ENCODE peak calls at places on chromosomes 12 and 14, in ten cellular contexts. R is CD4-positive, CD25-positive, alpha-beta regulatory T cell; H is Peyer's patch; N is small intestine; Y is CD8-positive, alpha-beta memory T cell; D is hepatocyte; F is A549; E is PC-3; O is psoas muscle; U is fibroblast of lung. G is an unnamed sample. For H3K9me3, the result is how much of the 10 kb centered on the place peaks cover.

GRCh38 chr12:102811125-102811737 is 105.8 kb downstream of the PAH start:
- DNase-seq in R (no peak), H (no peak), N (no peak), Y (no peak), D (peak), F (peak), E (peak), O (no peak), U (no peak), G (no peak)

GRCh38 chr12:113269257-113269943 is 48.1 kb downstream of the TPCN1 start:
- DNase-seq in R (no peak), H (no peak), N (no peak), Y (no peak), D (no peak), F (no peak), E (no peak), O (no peak), U (no peak), G (no peak)

GRCh38 chr14:59422069-59422881 is 42.9 kb downstream of the GPR135 start:
- DNase-seq in R (no peak), H (no peak), N (no peak), Y (no peak), D (no peak), F (no peak), E (peak), O (no peak), U (no peak), G (no peak)

GRCh38 chr14:68973639-68974038 is 5.5 kb downstream of the ACTN1 start:
- DNase-seq in R (no peak), H (no peak), N (no peak), Y (no peak), D (no peak), F (no peak), E (no peak), O (no peak), U (no peak), G (no peak)

GRCh38 chr14:100547633-100548294 is 39.5 kb downstream of the BEGAIN start:
- DNase-seq in R (no peak), H (no peak), N (peak), Y (peak), D (no peak), F (no peak), E (peak), O (peak), U (peak), G (peak)

GRCh38 chr12:72094490-72094889 is 155.8 kb downstream of the TPH2 start:
- DNase-seq in R (no peak), H (no peak), N (no peak), Y (no peak), D (no peak), F (no peak), E (no peak), O (no peak), U (no peak), G (no peak)

GRCh38 chr12:19131020-19131431 is 1.5 kb downstream of the PLEKHA5 start:
- DNase-seq in R (no peak), H (no peak), N (peak), Y (no peak), D (peak), F (peak), E (peak), O (no peak), U (peak), G (no peak)

GRCh38 chr12:57810450-57810849 is 8.1 kb downstream of the AVIL start:
- DNase-seq in R (no peak), H (no peak), N (peak), Y (no peak), D (no peak), F (no peak), E (peak), O (no peak), U (peak), G (no peak)

GRCh38 chr12:95582230-95583058 is 31.2 kb upstream of the USP44 start:
- DNase-seq in R (no peak), H (no peak), N (peak), Y (no peak), D (peak), F (peak), E (peak), O (no peak), U (peak), G (no peak)

GRCh38 chr14:91029451-91030217 is 30.8 kb downstream of the RPS6KA5 start:
- DNase-seq in R (no peak), H (no peak), N (no peak), Y (no peak), D (no peak), F (no peak), E (no peak), O (no peak), U (no peak), G (no peak)

GRCh38 chr14:99947695-99948094 is 117.5 kb upstream of the EVL start:
- DNase-seq in R (no peak), H (no peak), N (no peak), Y (no peak), D (no peak), F (no peak), E (no peak), O (no peak), U (no peak), G (no peak)

GRCh38 chr12:111268738-111269572 is 99.9 kb downstream of the PHETA1 start:
- DNase-seq in R (no peak), H (no peak), N (no peak), Y (no peak), D (no peak), F (no peak), E (peak), O (no peak), U (no peak), G (no peak)

GRCh38 chr14:73753887-73754880 is 40.0 kb upstream of the PNMA1 start:
- DNase-seq in R (no peak), H (peak), N (peak), Y (no peak), D (no peak), F (no peak), E (peak), O (no peak), U (no peak), G (peak)

GRCh38 chr14:85466678-85467077 is 63.3 kb upstream of the FLRT2 start:
- DNase-seq in R (no peak), H (no peak), N (no peak), Y (no peak), D (no peak), F (no peak), E (peak), O (no peak), U (no peak), G (no peak)

GRCh38 chr14:30874999-30875787 is 834 bp downstream of the COCH start:
- DNase-seq in R (peak), H (no peak), N (no peak), Y (no peak), D (peak), F (no peak), E (no peak), O (no peak), U (no peak), G (no peak)

GRCh38 chr12:107504503-107504885 is 181.1 kb upstream of the PWP1 start:
- DNase-seq in R (no peak), H (no peak), N (no peak), Y (no peak), D (no peak), F (no peak), E (no peak), O (no peak), U (no peak), G (no peak)

GRCh38 chr12:81332054-81332453 is 254.2 kb downstream of the ACSS3 start:
- DNase-seq in R (no peak), H (no peak), N (no peak), Y (no peak), D (no peak), F (no peak), E (no peak), O (no peak), U (no peak), G (no peak)

GRCh38 chr12:84247931-84248330 is 664.7 kb downstream of the SLC6A15 start:
- DNase-seq in R (no peak), H (no peak), N (no peak), Y (no peak), D (no peak), F (no peak), E (peak), O (no peak), U (no peak), G (no peak)

GRCh38 chr12:58915634-58916033 is 4.7 kb downstream of the LRIG3 start:
- DNase-seq in R (no peak), H (no peak), N (peak), Y (no peak), D (peak), F (no peak), E (peak), O (no peak), U (peak), G (no peak)

GRCh38 chr14:78863143-78863542 is 693.0 kb downstream of the NRXN3 start:
- DNase-seq in R (no peak), H (no peak), N (no peak), Y (no peak), D (peak), F (no peak), E (peak), O (no peak), U (peak), G (no peak)

GRCh38 chr14:105899071-105899641 is 372.8 kb downstream of the TMEM121 start:
- DNase-seq in R (no peak), H (no peak), N (no peak), Y (no peak), D (no peak), F (no peak), E (no peak), O (peak), U (no peak), G (no peak)

GRCh38 chr12:115466076-115466475 is 782.1 kb upstream of the TBX3 start:
- DNase-seq in R (no peak), H (no peak), N (no peak), Y (no peak), D (no peak), F (no peak), E (no peak), O (no peak), U (no peak), G (no peak)

GRCh38 chr14:22478670-22479069 is 110.4 kb downstream of the DAD1 start:
- DNase-seq in R (no peak), H (no peak), N (no peak), Y (no peak), D (peak), F (no peak), E (no peak), O (peak), U (peak), G (no peak)

GRCh38 chr12:1575799-1576401 is 18.5 kb downstream of the FBXL14 start:
- DNase-seq in R (no peak), H (no peak), N (no peak), Y (no peak), D (peak), F (no peak), E (peak), O (no peak), U (peak), G (no peak)

GRCh38 chr12:31368666-31369361 is 42.9 kb upstream of the SINHCAF start:
- DNase-seq in R (no peak), H (no peak), N (no peak), Y (no peak), D (peak), F (no peak), E (no peak), O (no peak), U (no peak), G (no peak)

GRCh38 chr14:100332797-100333196 is 9.7 kb downstream of the SLC25A47 start:
- DNase-seq in R (no peak), H (no peak), N (no peak), Y (no peak), D (no peak), F (no peak), E (no peak), O (no peak), U (no peak), G (no peak)

GRCh38 chr12:15192721-15193120 is 28.5 kb downstream of the RERG start:
- DNase-seq in R (no peak), H (no peak), N (no peak), Y (no peak), D (no peak), F (no peak), E (no peak), O (no peak), U (no peak), G (no peak)

GRCh38 chr12:132154341-132154761 is 10.1 kb downstream of the NOC4L start:
- DNase-seq in R (no peak), H (no peak), N (peak), Y (no peak), D (no peak), F (no peak), E (no peak), O (peak), U (no peak), G (no peak)

GRCh38 chr14:92973265-92973797 is 50.4 kb downstream of the CHGA start:
- DNase-seq in R (no peak), H (no peak), N (peak), Y (no peak), D (peak), F (no peak), E (peak), O (peak), U (peak), G (peak)

GRCh38 chr12:133129368-133130037 is 571 bp downstream of the ZNF891 start:
- DNase-seq in R (no peak), H (no peak), N (peak), Y (no peak), D (no peak), F (no peak), E (peak), O (no peak), U (peak), G (no peak)

GRCh38 chr12:19129486-19130223 is at the start of gene PLEKHA5:
- DNase-seq in R (no peak), H (peak), N (peak), Y (peak), D (peak), F (peak), E (peak), O (peak), U (peak), G (peak)

GRCh38 chr12:110249716-110250225 is 31.3 kb upstream of the ATP2A2 start:
- DNase-seq in R (no peak), H (no peak), N (peak), Y (no peak), D (peak), F (no peak), E (no peak), O (no peak), U (no peak), G (peak)

GRCh38 chr12:110253176-110253575 is 27.9 kb upstream of the ATP2A2 start:
- DNase-seq in R (no peak), H (no peak), N (peak), Y (no peak), D (no peak), F (no peak), E (no peak), O (peak), U (peak), G (peak)

GRCh38 chr12:110252716-110253115 is 28.3 kb upstream of the ATP2A2 start:
- DNase-seq in R (no peak), H (no peak), N (no peak), Y (no peak), D (no peak), F (no peak), E (no peak), O (no peak), U (no peak), G (no peak)

GRCh38 chr12:110249105-110249504 is 31.9 kb upstream of the ATP2A2 start:
- DNase-seq in R (no peak), H (no peak), N (no peak), Y (no peak), D (no peak), F (no peak), E (no peak), O (peak), U (peak), G (no peak)

GRCh38 chr12:110251381-110251780 is 29.7 kb upstream of the ATP2A2 start:
- DNase-seq in R (no peak), H (no peak), N (no peak), Y (no peak), D (no peak), F (no peak), E (no peak), O (no peak), U (no peak), G (no peak)
- H3K27ac ChIP-seq in R (no peak), H (no peak), N (no peak), Y (no peak), D (no peak), F (peak), E (no peak), O (peak), U (no peak), G (peak)

DNA sequence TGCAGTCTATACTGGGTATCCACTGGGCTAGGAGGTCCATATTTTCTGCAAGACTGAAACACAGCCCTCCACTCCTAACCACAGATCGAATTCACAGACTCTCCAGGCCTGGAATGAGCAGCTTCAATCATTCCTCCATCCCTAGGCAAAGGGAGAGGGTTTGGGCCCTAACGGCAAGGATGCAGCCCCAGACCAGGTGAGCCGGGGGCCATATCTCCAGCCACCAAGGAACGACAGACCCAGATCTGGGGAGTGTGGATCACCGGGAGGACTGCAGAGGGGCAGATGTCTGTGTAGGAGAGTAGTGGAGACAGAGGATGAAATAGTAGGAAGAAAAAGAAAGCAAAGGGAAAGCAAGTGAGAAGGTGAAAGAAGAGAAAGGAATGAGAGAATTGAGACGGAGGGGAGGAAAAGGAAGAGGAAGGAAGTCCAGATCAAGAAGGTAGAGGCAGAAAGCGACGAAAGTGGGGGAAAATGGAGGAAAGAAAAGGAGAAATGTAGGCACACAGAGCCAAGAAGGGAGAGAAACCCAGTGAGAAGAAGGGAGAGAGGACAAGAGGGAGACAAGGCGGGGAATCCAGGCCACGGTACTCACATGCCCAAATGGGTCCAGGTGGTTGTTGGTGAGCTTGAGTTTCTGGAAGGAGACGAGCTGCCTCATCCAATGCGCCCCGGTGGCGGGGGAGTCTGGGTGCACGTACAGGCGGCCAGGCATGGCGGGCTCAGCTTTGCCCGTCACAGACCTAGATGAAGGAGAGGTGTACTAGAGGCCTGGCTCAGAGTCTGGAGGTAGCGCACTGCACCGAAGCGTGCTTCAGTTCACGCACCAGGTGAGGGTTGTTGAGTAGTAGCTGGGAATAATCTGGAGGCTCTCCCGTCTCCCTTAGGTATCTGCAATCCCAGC is 7.7 kb downstream of the TBX5 start:
- DNase-seq in R (no peak), H (no peak), N (no peak), Y (no peak), D (no peak), F (no peak), E (no peak), O (no peak), U (peak), G (no peak)
- H3K9me3 ChIP-seq in R (under half), H (under half), N (under half), Y (under half), D (under half), F (under half), E (under half), O (under half), U (under half), G (under half)

DNA sequence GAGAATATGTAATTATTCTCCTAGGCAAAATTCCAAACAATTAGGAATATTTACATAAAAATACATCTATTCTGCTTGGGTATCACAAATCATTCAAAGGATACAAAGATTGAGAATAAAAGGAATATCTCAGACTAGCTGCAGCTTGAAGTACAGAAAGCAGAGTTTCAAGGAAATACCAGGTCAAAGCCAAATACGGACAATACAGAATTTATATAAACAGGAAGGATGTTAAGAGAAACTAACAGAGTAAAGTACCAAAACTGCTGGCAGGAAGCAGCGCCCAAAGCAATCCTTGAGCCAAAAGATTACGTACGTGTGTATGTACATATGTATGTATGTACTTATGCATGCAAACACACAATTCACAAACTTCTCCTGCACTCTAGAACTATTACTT is 86.6 kb downstream of the PPP1R12A start:
- DNase-seq in R (no peak), H (no peak), N (no peak), Y (peak), D (peak), F (no peak), E (no peak), O (no peak), U (peak), G (no peak)
- H3K27ac ChIP-seq in R (peak), H (no peak), N (no peak), Y (no peak), D (peak), F (no peak), E (no peak), O (no peak), U (no peak), G (no peak)

DNA sequence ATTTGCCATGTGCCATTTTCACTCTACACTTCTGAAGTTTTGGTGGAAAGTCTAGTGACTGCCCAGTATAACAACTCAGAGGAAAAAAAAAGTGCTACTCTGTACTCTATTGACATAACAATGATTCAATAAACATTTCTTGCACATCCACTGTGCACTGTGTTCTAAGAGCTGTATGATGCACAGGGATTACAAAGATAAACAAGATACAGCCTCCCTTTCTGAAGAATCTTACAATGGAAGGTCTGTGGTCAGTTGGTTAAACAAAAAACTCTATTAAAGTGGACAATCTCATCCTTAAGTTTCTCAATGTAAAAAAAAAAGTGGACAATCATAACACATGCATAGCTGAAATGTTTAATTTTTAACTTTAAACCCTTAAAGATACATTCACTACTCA is 105.7 kb upstream of the RASSF8 start:
- DNase-seq in R (no peak), H (no peak), N (no peak), Y (no peak), D (no peak), F (no peak), E (peak), O (no peak), U (peak), G (no peak)
- H3K9me3 ChIP-seq in R (under half), H (under half), N (under half), Y (under half), D (under half), F (under half), E (under half), O (under half), U (under half), G (under half)

GRCh38 chr12:80018119-80018518 is 81.2 kb upstream of the OTOGL start:
- DNase-seq in R (no peak), H (no peak), N (no peak), Y (no peak), D (no peak), F (no peak), E (no peak), O (no peak), U (no peak), G (no peak)

GRCh38 chr12:80017261-80017870 is 82.0 kb upstream of the OTOGL start:
- DNase-seq in R (no peak), H (no peak), N (no peak), Y (no peak), D (no peak), F (no peak), E (no peak), O (no peak), U (peak), G (no peak)

GRCh38 chr12:80015660-80016059 is 80.8 kb upstream of the PPP1R12A start:
- DNase-seq in R (no peak), H (no peak), N (no peak), Y (no peak), D (no peak), F (no peak), E (no peak), O (no peak), U (no peak), G (no peak)

GRCh38 chr12:80019691-80020090 is 79.6 kb upstream of the OTOGL start:
- DNase-seq in R (no peak), H (no peak), N (no peak), Y (no peak), D (no peak), F (no peak), E (no peak), O (no peak), U (no peak), G (no peak)

GRCh38 chr12:80016684-80017083 is 81.8 kb upstream of the PPP1R12A start:
- DNase-seq in R (no peak), H (no peak), N (no peak), Y (no peak), D (no peak), F (no peak), E (no peak), O (no peak), U (no peak), G (no peak)
- H3K27ac ChIP-seq in R (no peak), H (peak), N (no peak), Y (no peak), D (no peak), F (no peak), E (no peak), O (no peak), U (no peak), G (peak)

GRCh38 chr12:34287437-34287836 is 265.1 kb downstream of the ALG10 start:
- DNase-seq in R (no peak), H (peak), N (no peak), Y (no peak), D (peak), F (no peak), E (no peak), O (no peak), U (no peak), G (peak)
- H3K9me3 ChIP-seq in R (half or more), H (under half), N (under half), Y (under half), D (under half), F (under half), E (under half), O (under half), U (under half), G (under half)

G was measured in tibial artery.